ENCODE peak calls at places on chromosomes 4 and X, in six cellular contexts. X is MG63, D is heart right ventricle, G is aorta, H is SJSA1, K is SK-N-SH. T is an unnamed sample.

GRCh38 chr4:152956650-152957436 is 20.7 kb downstream of the FHDC1 start:
- DNase-seq in H (peak; percentile 39), D (no peak), K (no peak), G (no peak), X (no peak), T (peak; percentile 19)

GRCh38 chrX:129523076-129524055 is at the start of gene SMARCA1:
- DNase-seq in H (peak; percentile 48), K (peak; percentile 91), G (peak; percentile 81), D (peak; percentile 56), X (peak; percentile 30), T (peak; percentile 42)

GRCh38 chr4:16140520-16141249 is 56.9 kb upstream of the PROM1 start:
- DNase-seq in K (no peak), D (no peak), G (no peak), X (peak; percentile 46), H (peak; percentile 48), T (peak; percentile 86)

GRCh38 chr4:73776363-73776762 is 36.0 kb downstream of the CXCL8 start:
- DNase-seq in G (no peak), X (peak; percentile 14), K (no peak), D (peak; percentile 55), H (peak; percentile 15), T (peak; percentile 97)

GRCh38 chrX:137479394-137479793 is 86.5 kb upstream of the ZIC3 start:
- DNase-seq in D (no peak), H (no peak), X (no peak), G (no peak), K (peak; percentile 6), T (no peak)

GRCh38 chr4:6217716-6218381 is 17.5 kb upstream of the JAKMIP1 start:
- DNase-seq in K (no peak), G (no peak), H (no peak), X (no peak), D (no peak), T (no peak)

GRCh38 chr4:116055857-116056827 is 942.7 kb upstream of the NDST4 start:
- DNase-seq in H (no peak), G (no peak), K (peak; percentile 1), X (no peak), D (no peak), T (peak; percentile 13)

GRCh38 chr4:61152433-61152832 is 47.7 kb upstream of the ADGRL3 start:
- DNase-seq in D (no peak), X (no peak), K (no peak), H (no peak), G (no peak), T (no peak)

GRCh38 chr4:38308728-38309315 is 348.6 kb downstream of the PTTG2 start:
- DNase-seq in X (no peak), H (peak; percentile 43), D (no peak), G (no peak), K (no peak), T (no peak)

GRCh38 chrX:104427693-104428092 is 138.3 kb upstream of the IL1RAPL2 start:
- DNase-seq in K (no peak), G (no peak), D (no peak), X (no peak), H (no peak), T (no peak)

GRCh38 chr4:115671581-115671980 is 558.2 kb upstream of the NDST4 start:
- DNase-seq in D (no peak), H (no peak), K (no peak), G (no peak), X (no peak), T (no peak)

GRCh38 chr4:75195111-75195510 is 262.2 kb downstream of the PARM1 start:
- DNase-seq in H (no peak), K (no peak), G (no peak), D (no peak), X (no peak), T (no peak)

GRCh38 chrX:53190363-53190960 is 34.5 kb downstream of the KDM5C start:
- DNase-seq in H (no peak), D (no peak), X (no peak), K (no peak), G (no peak), T (no peak)

GRCh38 chrX:106039920-106040319 is 1.4 kb upstream of the SERPINA7 start:
- DNase-seq in H (no peak), D (no peak), G (no peak), X (no peak), K (no peak), T (no peak)

GRCh38 chr4:113962719-113963274 is 16.6 kb downstream of the ARSJ start:
- DNase-seq in D (no peak), K (no peak), H (no peak), G (no peak), X (no peak), T (no peak)

GRCh38 chrX:68354869-68355628 is 78.2 kb downstream of the OPHN1 start:
- DNase-seq in G (no peak), H (peak; percentile 5), X (no peak), D (no peak), K (no peak), T (no peak)

GRCh38 chr4:10783351-10783750 is 98.8 kb upstream of the CLNK start:
- DNase-seq in X (peak; percentile 35), D (no peak), G (no peak), H (peak; percentile 12), K (no peak), T (no peak)

GRCh38 chrX:39725928-39726619 is 371.7 kb downstream of the BCOR start:
- DNase-seq in K (peak; percentile 24), G (no peak), D (no peak), X (no peak), H (peak; percentile 2), T (peak; percentile 3)

GRCh38 chr4:37928896-37929537 is 31.2 kb upstream of the PTTG2 start:
- DNase-seq in G (no peak), K (no peak), H (peak; percentile 12), D (no peak), X (no peak), T (no peak)

GRCh38 chr4:100935090-100935489 is 412.2 kb downstream of the PPP3CA start:
- DNase-seq in H (no peak), K (peak; percentile 9), X (no peak), G (no peak), D (no peak), T (peak; percentile 31)

GRCh38 chrX:47446971-47447370 is 36.1 kb downstream of the ZNF41 start:
- DNase-seq in K (no peak), G (no peak), X (no peak), H (no peak), D (no peak), T (no peak)

GRCh38 chr4:154944996-154945395 is 163.9 kb downstream of the RBM46 start:
- DNase-seq in X (no peak), D (no peak), H (no peak), G (no peak), K (no peak), T (no peak)

DNA sequence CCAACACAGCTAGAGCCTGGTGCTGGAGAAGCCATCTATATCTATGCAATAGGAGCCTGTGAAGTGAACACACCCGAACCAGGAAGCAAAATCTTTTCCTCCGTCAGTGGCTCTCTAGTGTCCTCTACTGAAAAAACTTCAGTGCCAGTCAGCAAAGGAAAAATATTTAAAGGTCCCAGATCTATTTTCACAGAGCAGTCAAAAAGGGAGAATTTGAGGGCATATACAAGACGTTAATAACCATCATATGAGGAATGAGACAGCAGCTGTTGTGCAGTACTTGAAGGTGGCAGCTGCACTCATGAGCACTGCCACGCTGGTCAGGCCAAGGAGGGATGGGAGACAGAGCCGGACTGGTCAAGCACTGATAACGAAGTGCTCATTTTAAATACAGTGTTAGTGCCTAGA is 14.4 kb downstream of the MCUB start:
- DNase-seq in D (no peak), G (no peak), K (no peak), X (no peak), H (no peak), T (peak; percentile 40)
- H3K9me3 ChIP-seq in D (peaks cover 5% of the 10 kb centered on the region), G (peaks cover 2% of the 10 kb centered on the region), K (no peaks in the 10 kb centered on the region), X (no peaks in the 10 kb centered on the region), H (no peaks in the 10 kb centered on the region), T (no peaks in the 10 kb centered on the region)

GRCh38 chr4:11912886-11913285 is 484.2 kb upstream of the HS3ST1 start:
- DNase-seq in X (peak; percentile 51), G (no peak), D (no peak), K (no peak), H (no peak), T (peak; percentile 40)

GRCh38 chr4:11910780-11911179 is 482.1 kb upstream of the HS3ST1 start:
- DNase-seq in G (no peak), H (no peak), X (no peak), D (no peak), K (no peak), T (no peak)

GRCh38 chr4:11908712-11909111 is 480.0 kb upstream of the HS3ST1 start:
- DNase-seq in X (no peak), K (no peak), H (no peak), D (no peak), G (no peak), T (no peak)

DNA sequence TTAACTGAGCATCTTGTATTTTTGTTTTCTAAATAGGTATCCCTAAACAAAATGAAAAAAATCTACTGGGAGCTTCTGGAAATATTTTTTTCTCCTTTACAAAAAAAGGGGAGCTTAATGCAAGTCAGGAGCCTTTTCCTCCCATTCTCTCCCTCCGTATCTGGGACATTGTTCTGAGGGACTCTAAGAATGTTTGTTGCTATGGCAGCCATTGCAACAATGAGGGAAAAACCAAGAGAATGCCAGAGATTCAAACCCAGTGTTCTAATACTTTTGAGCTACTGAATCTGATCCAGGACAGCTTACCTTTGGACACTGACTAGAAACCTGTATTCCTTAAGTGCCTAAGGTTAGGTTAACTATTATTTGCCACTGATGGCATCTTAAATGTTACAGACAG is 485.7 kb upstream of the HS3ST1 start:
- DNase-seq in G (no peak), D (peak; percentile 42), H (no peak), X (no peak), K (no peak), T (peak; percentile 89)
- H3K9me3 ChIP-seq in G (peaks cover 3% of the 10 kb centered on the region), D (no peaks in the 10 kb centered on the region), H (no peaks in the 10 kb centered on the region), X (no peaks in the 10 kb centered on the region), K (no peaks in the 10 kb centered on the region), T (no peaks in the 10 kb centered on the region)

GRCh38 chr4:136342666-136343065 is 1189.6 kb downstream of the PCDH18 start:
- DNase-seq in G (no peak), D (no peak), K (no peak), X (no peak), H (no peak), T (no peak)
- H3K9me3 ChIP-seq in G (no peaks in the 10 kb centered on the region), D (peaks cover 6% of the 10 kb centered on the region), K (no peaks in the 10 kb centered on the region), X (no peaks in the 10 kb centered on the region), H (no peaks in the 10 kb centered on the region), T (no peaks in the 10 kb centered on the region)

GRCh38 chr4:166499820-166500219 is 626.8 kb downstream of the TLL1 start:
- DNase-seq in D (no peak), X (no peak), K (no peak), H (no peak), G (no peak), T (no peak)

GRCh38 chr4:166498541-166498940 is 625.5 kb downstream of the TLL1 start:
- DNase-seq in H (no peak), D (no peak), G (no peak), X (no peak), K (no peak), T (no peak)

GRCh38 chr4:166502660-166503059 is 629.6 kb downstream of the TLL1 start:
- DNase-seq in H (no peak), X (no peak), D (no peak), G (no peak), K (no peak), T (no peak)

GRCh38 chr4:166506051-166506450 is 633.0 kb downstream of the TLL1 start:
- DNase-seq in D (no peak), H (no peak), G (no peak), X (no peak), K (no peak), T (no peak)

DNA sequence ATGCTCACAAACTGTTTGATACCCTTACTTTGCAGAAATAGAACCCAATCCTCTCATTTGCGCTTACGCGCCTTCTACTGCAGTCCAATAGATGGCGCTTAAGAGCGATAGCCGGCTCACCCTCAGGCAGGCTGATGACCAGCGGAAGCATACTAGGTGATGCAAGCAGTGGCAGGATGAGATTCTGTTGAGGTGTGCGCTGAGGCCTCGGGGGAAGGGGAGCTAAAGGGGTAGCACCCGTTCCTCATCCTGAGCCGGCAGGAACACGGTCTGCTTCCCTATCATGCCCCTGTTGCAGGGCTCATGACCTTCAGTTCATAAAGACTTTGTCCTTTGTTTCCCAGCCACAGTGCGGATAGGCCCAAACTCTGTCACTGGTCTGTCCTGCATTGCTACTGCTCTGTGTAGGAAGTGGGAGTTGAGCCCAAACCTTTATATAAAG is 628.9 kb downstream of the TLL1 start:
- DNase-seq in D (no peak), G (no peak), X (no peak), H (no peak), K (peak; percentile 38), T (no peak)
- H3K9me3 ChIP-seq in D (no peaks in the 10 kb centered on the region), G (no peaks in the 10 kb centered on the region), X (peaks cover 2% of the 10 kb centered on the region), H (no peaks in the 10 kb centered on the region), K (no peaks in the 10 kb centered on the region), T (no peaks in the 10 kb centered on the region)